ENCODE peak calls at places on chromosomes 13 and 19, in seven cellular contexts. G, I, H, A, D, S and P are unnamed samples.

GRCh38 chr13:112107289-112107688 is 40.3 kb downstream of the SOX1 start:
- DNase-seq in G (no peak), S (no peak), I (no peak), D (no peak), A (no peak), H (no peak), P (no peak)

GRCh38 chr19:40552848-40553247 is 23.8 kb upstream of the SHKBP1 start:
- DNase-seq in A (no peak), D (no peak), G (no peak), H (no peak), S (no peak), I (no peak), P (no peak)

GRCh38 chr19:16442386-16443276 is 29.1 kb downstream of the EPS15L1 start:
- DNase-seq in A (no peak), S (no peak), G (peak), I (no peak), D (no peak), H (peak), P (no peak)

GRCh38 chr19:11260996-11261395 is 1.3 kb downstream of the DOCK6 start:
- DNase-seq in H (no peak), I (no peak), A (no peak), D (no peak), S (no peak), G (no peak), P (no peak)

GRCh38 chr13:80118099-80118498 is 222.8 kb downstream of the SPRY2 start:
- DNase-seq in D (no peak), H (no peak), S (no peak), A (no peak), G (no peak), I (no peak), P (no peak)

GRCh38 chr19:55383789-55384575 is at the start of gene TMEM238:
- DNase-seq in A (peak), H (peak), G (peak), D (peak), S (peak), I (no peak), P (no peak)

GRCh38 chr13:24306632-24307031 is 2.7 kb upstream of the C1QTNF9 start:
- DNase-seq in H (no peak), G (no peak), S (no peak), D (no peak), I (no peak), A (no peak), P (no peak)

GRCh38 chr13:31101511-31102170 is 60.1 kb downstream of the HSPH1 start:
- DNase-seq in H (no peak), S (no peak), D (no peak), I (no peak), G (no peak), A (peak), P (no peak)

GRCh38 chr13:54234607-54235006 is 1206.0 kb downstream of the OLFM4 start:
- DNase-seq in D (no peak), A (no peak), I (no peak), G (no peak), S (no peak), H (no peak), P (no peak)

GRCh38 chr19:41407271-41407670 is 9.7 kb downstream of the BCKDHA start:
- DNase-seq in S (no peak), D (no peak), H (no peak), G (peak), A (no peak), I (no peak), P (no peak)

GRCh38 chr19:35882074-35882832 is 13.9 kb downstream of the APLP1 start:
- DNase-seq in G (peak), I (no peak), A (peak), S (no peak), H (no peak), D (peak), P (peak)

GRCh38 chr13:36356058-36356457 is 9.9 kb upstream of the SPART start:
- DNase-seq in S (no peak), D (no peak), G (no peak), H (no peak), I (no peak), A (no peak), P (no peak)

GRCh38 chr19:50510700-50511068 is 307 bp downstream of the JOSD2 start:
- DNase-seq in H (no peak), D (no peak), S (no peak), I (no peak), A (no peak), G (peak), P (no peak)

GRCh38 chr13:112849500-112849899 is 119.5 kb upstream of the MCF2L start:
- DNase-seq in A (peak), D (no peak), S (no peak), I (no peak), H (no peak), G (peak), P (peak)

GRCh38 chr19:38766276-38767047 is 6.9 kb downstream of the LGALS7 start:
- DNase-seq in G (no peak), H (no peak), I (no peak), D (no peak), S (no peak), A (no peak), P (no peak)

GRCh38 chr13:58087566-58087965 is 456.0 kb downstream of the PCDH17 start:
- DNase-seq in A (no peak), H (no peak), D (no peak), G (no peak), S (no peak), I (no peak), P (no peak)

GRCh38 chr19:29941828-29942403 is at the start of gene URI1:
- DNase-seq in I (peak), H (peak), A (peak), D (peak), G (peak), S (peak), P (peak)

GRCh38 chr19:33796164-33797100 is at the start of gene KCTD15:
- DNase-seq in A (peak), D (no peak), S (peak), G (peak), I (no peak), H (peak), P (no peak)

GRCh38 chr19:55923556-55923955 is 8.6 kb downstream of the NLRP13 start:
- DNase-seq in H (no peak), G (no peak), A (no peak), I (no peak), D (no peak), S (no peak), P (no peak)

GRCh38 chr19:45815501-45816216 is 551 bp upstream of the RSPH6A start:
- DNase-seq in I (no peak), A (no peak), G (peak), H (no peak), S (no peak), D (no peak), P (no peak)

GRCh38 chr13:110045202-110045601 is 258.8 kb upstream of the IRS2 start:
- DNase-seq in H (no peak), I (no peak), D (no peak), S (no peak), A (no peak), G (no peak), P (no peak)

GRCh38 chr13:84362777-84363176 is 480.5 kb upstream of the SLITRK1 start:
- DNase-seq in H (no peak), S (no peak), D (no peak), A (no peak), I (no peak), G (no peak), P (no peak)

GRCh38 chr13:41291246-41291645 is 19.8 kb upstream of the NAA16 start:
- DNase-seq in H (no peak), G (no peak), A (no peak), S (no peak), I (no peak), D (no peak), P (no peak)

GRCh38 chr19:7860902-7861618 is 13.1 kb downstream of the PRR36 start:
- DNase-seq in H (no peak), S (no peak), I (no peak), G (no peak), A (no peak), D (peak), P (no peak)

GRCh38 chr13:18232298-18232993 is 949.2 kb downstream of the TUBA3C start:
- DNase-seq in D (no peak), A (no peak), G (no peak), S (no peak), H (no peak), I (no peak), P (no peak)